ENCODE peak calls at places on chromosomes 11 and 22, in seven cellular contexts. O, U, G, M, W, X and T are unnamed samples.

GRCh38 chr11:75625970-75626691 is 42.7 kb downstream of the MAP6 start:
- DNase-seq in O (no peak), U (no peak), G (no peak), M (no peak), W (no peak), X (peak; percentile 78), T (no peak)

GRCh38 chr22:45692549-45692948 is 20.9 kb downstream of the ATXN10 start:
- DNase-seq in O (no peak), U (no peak), G (no peak), M (no peak), W (no peak), X (peak; percentile 35), T (no peak)

GRCh38 chr22:22823126-22823804 is 64.4 kb upstream of the IGLL5 start:
- DNase-seq in O (no peak), U (no peak), G (no peak), M (no peak), W (no peak), X (no peak), T (no peak)

GRCh38 chr22:42179616-42180015 is 49.0 kb upstream of the CYP2D6 start:
- DNase-seq in O (no peak), U (no peak), G (no peak), M (no peak), W (no peak), X (peak; percentile 10), T (no peak)

GRCh38 chr11:36123353-36124220 is 165.6 kb downstream of the COMMD9 start:
- DNase-seq in O (no peak), U (no peak), G (no peak), M (no peak), W (no peak), X (no peak), T (no peak)

GRCh38 chr22:19823638-19824196 is 31.0 kb downstream of the GNB1L start:
- DNase-seq in O (no peak), U (peak; percentile 62), G (no peak), M (no peak), W (peak; percentile 43), X (no peak), T (no peak)

GRCh38 chr11:111996129-111996528 is 29.1 kb upstream of the DLAT start:
- DNase-seq in O (no peak), U (no peak), G (no peak), M (no peak), W (no peak), X (no peak), T (no peak)

GRCh38 chr11:130312046-130312445 is 2.7 kb downstream of the ZBTB44 start:
- DNase-seq in O (no peak), U (no peak), G (no peak), M (no peak), W (no peak), X (no peak), T (no peak)

GRCh38 chr11:68757711-68758110 is 6.4 kb upstream of the TESMIN start:
- DNase-seq in O (no peak), U (no peak), G (no peak), M (no peak), W (no peak), X (no peak), T (no peak)

GRCh38 chr11:68750197-68750987 is 928 bp downstream of the TESMIN start:
- DNase-seq in O (no peak), U (peak; percentile 69), G (peak; percentile 86), M (no peak), W (peak; percentile 84), X (no peak), T (no peak)

GRCh38 chr11:121566279-121567168 is 113.8 kb upstream of the SORL1-AS1 start:
- DNase-seq in O (no peak), U (no peak), G (no peak), M (no peak), W (no peak), X (no peak), T (no peak)

GRCh38 chr11:96013459-96014213 is 89.7 kb upstream of the MTMR2 start:
- DNase-seq in O (no peak), U (no peak), G (peak; percentile 69), M (no peak), W (no peak), X (no peak), T (no peak)

GRCh38 chr11:125968363-125968762 is 22.5 kb downstream of the VSIG10L2 start:
- DNase-seq in O (no peak), U (no peak), G (no peak), M (no peak), W (no peak), X (no peak), T (no peak)

GRCh38 chr11:35247428-35247827 is 108.5 kb downstream of the CD44 start:
- DNase-seq in O (no peak), U (no peak), G (no peak), M (no peak), W (no peak), X (no peak), T (peak; percentile 34)

GRCh38 chr11:44574620-44575287 is 9.3 kb downstream of the CD82 start:
- DNase-seq in O (no peak), U (no peak), G (no peak), M (no peak), W (no peak), X (peak; percentile 57), T (no peak)

GRCh38 chr11:64208796-64209562 is 2.5 kb downstream of the FERMT3 start:
- DNase-seq in O (no peak), U (no peak), G (no peak), M (no peak), W (no peak), X (no peak), T (no peak)

GRCh38 chr11:117725048-117725734 is 71.8 kb downstream of the DSCAML1 start:
- DNase-seq in O (no peak), U (no peak), G (no peak), M (no peak), W (no peak), X (no peak), T (no peak)

GRCh38 chr11:134033276-134033675 is 35.6 kb upstream of the JAM3 start:
- DNase-seq in O (no peak), U (no peak), G (no peak), M (no peak), W (no peak), X (no peak), T (no peak)

GRCh38 chr11:134030853-134031252 is 38.0 kb upstream of the JAM3 start:
- DNase-seq in O (no peak), U (no peak), G (no peak), M (no peak), W (peak; percentile 64), X (no peak), T (no peak)

GRCh38 chr11:134032031-134032430 is 36.8 kb upstream of the JAM3 start:
- DNase-seq in O (no peak), U (no peak), G (no peak), M (no peak), W (no peak), X (no peak), T (no peak)

GRCh38 chr11:134033696-134034491 is 35.0 kb upstream of the JAM3 start:
- DNase-seq in O (peak; percentile 87), U (peak; percentile 84), G (peak; percentile 92), M (peak; percentile 64), W (peak; percentile 78), X (peak; percentile 62), T (peak; percentile 35)

DNA sequence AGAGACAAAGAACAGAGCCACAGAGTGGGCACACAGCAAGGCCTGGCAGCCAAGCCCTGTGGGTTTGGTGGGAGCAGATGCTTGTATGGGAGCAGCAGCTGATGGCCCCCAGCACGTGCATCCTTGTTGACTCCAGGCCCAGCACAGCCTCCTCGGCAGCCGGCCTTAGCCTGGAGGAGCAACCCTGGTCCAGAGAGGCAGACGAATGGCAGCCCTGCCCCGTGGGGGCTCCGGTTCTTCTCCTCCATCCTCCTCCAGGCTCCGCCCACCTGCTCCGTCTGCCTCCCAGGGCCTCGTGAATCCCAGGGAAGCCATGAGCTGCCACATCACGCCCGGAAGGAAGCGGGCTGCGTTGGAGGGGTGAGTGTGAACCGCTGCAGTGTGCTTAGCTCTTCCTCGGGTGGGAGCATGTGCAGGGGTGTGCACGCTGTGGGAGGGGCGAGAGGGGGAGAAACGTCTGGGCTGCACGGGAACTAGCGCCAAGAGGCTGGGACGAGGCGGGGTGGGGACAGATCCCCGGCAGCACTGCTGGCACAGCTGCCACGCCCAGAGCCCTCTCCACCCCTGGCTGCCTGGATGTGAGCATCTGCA is 36.3 kb upstream of the JAM3 start:
- DNase-seq in O (no peak), U (no peak), G (peak; percentile 81), M (no peak), W (no peak), X (no peak), T (no peak)
- H3K4me3 ChIP-seq in O (peak overlapping the region; percentile 50), U (peak overlapping the region; percentile 5), G (no peak overlapping the region), M (no peak overlapping the region), W (no peak overlapping the region), X (no peak overlapping the region), T (no peak overlapping the region)

DNA sequence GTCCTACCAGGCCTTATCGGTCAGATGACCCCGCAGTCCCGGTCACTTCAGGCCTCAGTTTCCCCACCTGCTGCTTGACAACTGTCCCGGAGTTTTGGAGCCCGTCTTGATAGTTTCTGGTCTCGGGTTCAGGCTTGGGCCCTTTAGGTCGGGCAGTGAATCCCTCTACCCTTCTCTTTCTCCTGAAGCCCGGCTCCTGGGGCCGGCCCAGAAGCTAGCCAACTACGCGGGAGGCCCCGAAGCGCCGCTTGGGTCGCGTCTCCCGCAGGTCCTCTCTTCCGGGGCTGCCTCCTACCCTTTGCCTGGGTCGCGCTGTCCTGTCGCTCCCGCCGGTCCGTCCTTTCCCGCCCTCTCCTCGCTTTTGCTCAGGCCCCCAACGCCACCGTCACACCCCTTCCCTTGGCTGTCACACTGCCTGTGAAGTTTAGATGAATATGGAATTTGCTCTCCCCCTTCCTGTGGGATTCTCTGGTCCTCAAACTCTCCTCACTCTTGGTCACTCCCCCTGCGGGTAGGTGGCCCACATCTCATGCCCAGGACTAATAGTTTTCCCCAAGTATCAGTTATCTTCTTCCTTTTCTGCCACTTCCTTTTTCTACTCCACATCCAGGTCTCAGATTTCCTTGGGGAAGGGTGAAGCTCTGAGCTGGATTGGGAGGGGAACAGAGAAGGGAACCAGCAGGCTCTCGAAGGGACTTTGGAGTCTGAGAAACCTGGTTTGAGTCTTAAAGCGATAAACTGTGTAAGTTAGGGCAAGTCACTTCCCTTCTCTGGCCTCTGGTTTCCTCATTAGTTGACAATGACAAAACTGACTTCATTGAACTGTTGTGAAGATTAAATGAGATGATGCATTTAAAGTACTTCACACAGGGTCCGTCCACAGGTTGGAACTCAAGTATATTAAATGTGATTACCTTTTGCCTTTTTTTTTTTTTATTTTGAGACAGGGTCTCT is 791 bp downstream of the RAB1B start:
- DNase-seq in O (no peak), U (no peak), G (peak; percentile 83), M (no peak), W (peak; percentile 70), X (peak; percentile 53), T (no peak)
- TF ChIP-seq CTCF in O (peak; percentile 26), U (no peak), G (no peak), M (no peak), W (peak; percentile 44), X (peak; percentile 46), T (no peak)

GRCh38 chr11:70834984-70835560 is 417.3 kb downstream of the SHANK2 start:
- DNase-seq in O (no peak), U (no peak), G (no peak), M (no peak), W (no peak), X (no peak), T (no peak)
- H3K27ac ChIP-seq in O (no peak overlapping the region), U (no peak overlapping the region), G (no peak overlapping the region), M (no peak overlapping the region), W (no peak overlapping the region), X (no peak overlapping the region), T (no peak overlapping the region)

DNA sequence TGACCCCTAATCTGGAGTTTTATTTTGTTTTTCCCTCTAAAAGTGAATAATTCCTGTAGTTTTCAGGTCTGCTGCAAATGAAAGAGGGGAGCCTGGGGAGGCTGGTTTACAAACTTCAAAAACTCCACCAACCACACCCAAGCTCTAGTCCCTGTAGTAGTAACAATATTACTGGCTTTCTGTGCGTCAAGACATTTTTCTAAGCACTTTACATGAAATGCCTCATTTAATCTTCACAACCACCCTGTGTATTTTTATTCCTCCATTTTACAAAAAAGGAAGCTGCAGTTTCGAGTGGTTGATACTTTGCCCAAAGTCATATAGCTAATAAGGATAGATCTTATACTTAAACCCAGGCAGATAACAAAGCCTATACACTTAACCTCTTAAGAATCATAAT is 23.5 kb downstream of the CTNND1 start:
- DNase-seq in O (no peak), U (no peak), G (no peak), M (no peak), W (no peak), X (no peak), T (no peak)
- H3K4me3 ChIP-seq in O (no peak overlapping the region), U (no peak overlapping the region), G (no peak overlapping the region), M (no peak overlapping the region), W (no peak overlapping the region), X (no peak overlapping the region), T (no peak overlapping the region)